ENCODE peak calls at places on chromosomes 3 and 15, in seven cellular contexts. J, C, Z, W, V, G and O are unnamed samples.

GRCh38 chr3:128237348-128238099 is 84.2 kb downstream of the EEFSEC start:
- DNase-seq in W (no peak), V (no peak), Z (no peak), G (no peak), J (no peak), C (no peak), O (no peak)

GRCh38 chr15:90471769-90472168 is 58.0 kb upstream of the CRTC3 start:
- DNase-seq in V (no peak), W (no peak), Z (no peak), J (no peak), G (no peak), C (no peak), O (no peak)

GRCh38 chr3:14625443-14625842 is 26.1 kb upstream of the CCDC174 start:
- DNase-seq in W (no peak), G (no peak), C (no peak), Z (no peak), J (no peak), V (no peak), O (no peak)

GRCh38 chr15:38904298-38904697 is 339.7 kb upstream of the RASGRP1 start:
- DNase-seq in Z (no peak), C (no peak), J (no peak), G (no peak), V (no peak), W (no peak), O (no peak)

GRCh38 chr3:69568458-69568857 is 170.8 kb upstream of the MITF start:
- DNase-seq in C (no peak), G (peak; percentile 15), Z (no peak), V (no peak), J (no peak), W (no peak), O (no peak)

GRCh38 chr3:192022412-192022811 is 561.4 kb downstream of the PYDC2 start:
- DNase-seq in V (peak; percentile 71), Z (no peak), J (no peak), C (no peak), W (no peak), G (peak; percentile 91), O (peak; percentile 78)

GRCh38 chr15:86021281-86022264 is 58.1 kb upstream of the AGBL1 start:
- DNase-seq in V (peak; percentile 91), Z (no peak), J (no peak), W (peak; percentile 31), G (peak; percentile 68), C (no peak), O (peak; percentile 83)

GRCh38 chr3:126780666-126781065 is 76.6 kb downstream of the CHCHD6 start:
- DNase-seq in W (no peak), C (no peak), V (no peak), G (no peak), Z (no peak), J (no peak), O (no peak)

GRCh38 chr3:138203938-138204337 is 16.8 kb downstream of the ARMC8 start:
- DNase-seq in V (no peak), C (no peak), Z (no peak), G (no peak), J (no peak), W (no peak), O (no peak)

GRCh38 chr3:57627976-57628375 is 30.8 kb upstream of the ARF4 start:
- DNase-seq in Z (no peak), G (peak; percentile 7), V (no peak), W (no peak), C (no peak), J (no peak), O (peak; percentile 78)

GRCh38 chr3:123618768-123619484 is 34.1 kb upstream of the HACD2 start:
- DNase-seq in C (peak; percentile 67), Z (no peak), W (peak; percentile 40), G (peak; percentile 74), V (peak; percentile 88), J (no peak), O (peak; percentile 88)

GRCh38 chr3:48414376-48415250 is 15.3 kb downstream of the PLXNB1 start:
- DNase-seq in C (no peak), W (no peak), Z (no peak), V (no peak), J (no peak), G (no peak), O (no peak)

GRCh38 chr3:69746119-69746518 is 6.9 kb downstream of the MITF start:
- DNase-seq in J (no peak), W (no peak), G (no peak), Z (no peak), C (no peak), V (no peak), O (no peak)

GRCh38 chr3:69890094-69890493 is 109.4 kb upstream of the SAMMSON start:
- DNase-seq in J (no peak), G (peak; percentile 39), Z (no peak), C (no peak), W (no peak), V (peak; percentile 27), O (no peak)